ENCODE peak calls at places on chromosomes 1 and 21, in six cellular contexts. P is GM23338, H is astrocyte of the spinal cord, U is body of pancreas, S is lower lobe of right lung, I is fibroblast of mammary gland. G is an unnamed sample.

GRCh38 chr21:43300496-43301423 is 126.2 kb downstream of the SIK1 start:
- DNase-seq in P (no peak), H (no peak), U (no peak), S (peak; percentile 38), I (peak; percentile 33), G (no peak)

GRCh38 chr1:88946845-88947244 is 45.6 kb downstream of the KYAT3 start:
- DNase-seq in P (no peak), H (peak; percentile 68), U (no peak), S (no peak), I (peak; percentile 62), G (no peak)

GRCh38 chr1:90114521-90115141 is 119.7 kb downstream of the ZNF326 start:
- DNase-seq in P (peak; percentile 83), H (peak; percentile 59), U (no peak), S (no peak), I (peak; percentile 59), G (no peak)

GRCh38 chr1:1569341-1569740 is 5.3 kb downstream of the SSU72 start:
- DNase-seq in P (no peak), H (no peak), U (no peak), S (no peak), I (no peak), G (no peak)

GRCh38 chr21:41678016-41678935 is 88.6 kb downstream of the RIPK4 start:
- DNase-seq in P (peak; percentile 44), H (peak; percentile 59), U (peak; percentile 88), S (peak; percentile 67), I (no peak), G (no peak)

GRCh38 chr1:66274634-66275033 is 259.3 kb upstream of the SGIP1 start:
- DNase-seq in P (no peak), H (peak; percentile 55), U (no peak), S (no peak), I (peak; percentile 75), G (no peak)

GRCh38 chr1:42848823-42849537 is 2.6 kb downstream of the ZNF691 start:
- DNase-seq in P (no peak), H (no peak), U (no peak), S (no peak), I (no peak), G (no peak)

GRCh38 chr1:31977361-31978131 is 36.1 kb upstream of the KHDRBS1 start:
- DNase-seq in P (peak; percentile 93), H (peak; percentile 20), U (no peak), S (no peak), I (peak; percentile 92), G (no peak)

GRCh38 chr1:162007485-162007884 is 16.2 kb downstream of the OLFML2B start:
- DNase-seq in P (peak; percentile 49), H (no peak), U (no peak), S (no peak), I (no peak), G (no peak)

GRCh38 chr1:53665996-53666395 is 73.0 kb downstream of the GLIS1 start:
- DNase-seq in P (no peak), H (no peak), U (no peak), S (no peak), I (no peak), G (no peak)

GRCh38 chr1:52662645-52663313 is 29.8 kb downstream of the SHISAL2A start:
- DNase-seq in P (peak; percentile 88), H (peak; percentile 27), U (peak; percentile 17), S (no peak), I (peak; percentile 35), G (peak; percentile 45)

GRCh38 chr1:158146165-158146564 is 34.5 kb upstream of the CD1D start:
- DNase-seq in P (no peak), H (peak; percentile 12), U (no peak), S (no peak), I (peak; percentile 69), G (no peak)

GRCh38 chr1:117565745-117566455 is 39.9 kb upstream of the TENT5C start:
- DNase-seq in P (no peak), H (no peak), U (peak; percentile 54), S (no peak), I (no peak), G (peak; percentile 36)

GRCh38 chr1:198672124-198672523 is 33.3 kb downstream of the PTPRC start:
- DNase-seq in P (no peak), H (no peak), U (no peak), S (no peak), I (no peak), G (no peak)

GRCh38 chr1:187568067-187568466 is 739.3 kb downstream of the PLA2G4A start:
- DNase-seq in P (no peak), H (no peak), U (no peak), S (no peak), I (no peak), G (no peak)

GRCh38 chr1:225460021-225460736 is 32.3 kb upstream of the LBR start:
- DNase-seq in P (peak; percentile 24), H (no peak), U (peak; percentile 5), S (no peak), I (no peak), G (no peak)

GRCh38 chr1:24381256-24381655 is 32.3 kb downstream of the STPG1 start:
- DNase-seq in P (no peak), H (no peak), U (no peak), S (no peak), I (no peak), G (no peak)

GRCh38 chr21:42236014-42236413 is 17.1 kb downstream of the ABCG1 start:
- DNase-seq in P (no peak), H (no peak), U (peak; percentile 62), S (no peak), I (no peak), G (no peak)

GRCh38 chr1:66270122-66270812 is 263.7 kb upstream of the SGIP1 start:
- DNase-seq in P (no peak), H (no peak), U (no peak), S (no peak), I (peak; percentile 79), G (no peak)

GRCh38 chr1:58762806-58763205 is 21.0 kb downstream of the JUN start:
- DNase-seq in P (no peak), H (peak; percentile 81), U (no peak), S (no peak), I (peak; percentile 75), G (no peak)

GRCh38 chr1:54465351-54465811 is 59.2 kb upstream of the SSBP3 start:
- DNase-seq in P (no peak), H (no peak), U (no peak), S (no peak), I (no peak), G (no peak)

GRCh38 chr1:38114231-38114630 is 67.6 kb upstream of the POU3F1 start:
- DNase-seq in P (no peak), H (no peak), U (peak; percentile 51), S (no peak), I (peak; percentile 11), G (no peak)

GRCh38 chr1:12714710-12715500 is 1.0 kb upstream of the AADACL3 start:
- DNase-seq in P (no peak), H (no peak), U (no peak), S (no peak), I (no peak), G (no peak)

GRCh38 chr1:92439291-92439690 is 47.4 kb downstream of the GFI1 start:
- DNase-seq in P (no peak), H (no peak), U (no peak), S (no peak), I (no peak), G (no peak)

GRCh38 chr1:9291914-9292360 is 757 bp upstream of the SPSB1 start:
- DNase-seq in P (peak; percentile 58), H (peak; percentile 70), U (peak; percentile 82), S (no peak), I (peak; percentile 81), G (peak; percentile 57)

GRCh38 chr1:109621402-109622101 is 1.9 kb downstream of the AMPD2 start:
- DNase-seq in P (no peak), H (no peak), U (no peak), S (no peak), I (peak; percentile 40), G (no peak)

GRCh38 chr1:25072461-25072860 is 142.4 kb upstream of the RUNX3 start:
- DNase-seq in P (no peak), H (no peak), U (no peak), S (peak; percentile 11), I (no peak), G (no peak)

GRCh38 chr1:192573499-192573898 is 2.1 kb upstream of the RGS1 start:
- DNase-seq in P (peak; percentile 16), H (peak; percentile 62), U (no peak), S (no peak), I (peak; percentile 75), G (no peak)
- TF ChIP-seq CTCF in P (no peak), H (no peak), U (no peak), S (no peak), I (no peak), G (no peak)

GRCh38 chr1:197066719-197067456 is at the start of gene F13B:
- DNase-seq in P (peak; percentile 11), H (no peak), U (no peak), S (no peak), I (peak; percentile 26), G (no peak)

GRCh38 chr1:197066277-197066676 is 783 bp downstream of the F13B start:
- DNase-seq in P (no peak), H (no peak), U (no peak), S (no peak), I (no peak), G (no peak)

GRCh38 chr1:197065549-197065948 is 1.5 kb downstream of the F13B start:
- DNase-seq in P (no peak), H (peak; percentile 20), U (no peak), S (no peak), I (peak; percentile 33), G (no peak)

GRCh38 chr1:197062692-197063091 is 4.4 kb downstream of the F13B start:
- DNase-seq in P (no peak), H (no peak), U (no peak), S (no peak), I (no peak), G (no peak)

GRCh38 chr1:197063212-197063611 is 3.8 kb downstream of the F13B start:
- DNase-seq in P (peak; percentile 14), H (no peak), U (no peak), S (no peak), I (no peak), G (no peak)
- TF ChIP-seq CTCF in P (no peak), H (no peak), U (no peak), S (no peak), I (no peak), G (no peak)

GRCh38 chr1:167105841-167106461 is 12.1 kb downstream of the STYXL2 start:
- DNase-seq in P (peak; percentile 54), H (no peak), U (no peak), S (no peak), I (no peak), G (no peak)
- TF ChIP-seq CTCF in P (peak; percentile 30), H (no peak), U (no peak), S (no peak), I (no peak), G (no peak)

GRCh38 chr1:28761189-28761588 is 24.4 kb downstream of the YTHDF2 start:
- DNase-seq in P (peak; percentile 38), H (no peak), U (no peak), S (no peak), I (no peak), G (no peak)

GRCh38 chr1:28755701-28756100 is 19.0 kb downstream of the YTHDF2 start:
- DNase-seq in P (no peak), H (no peak), U (no peak), S (no peak), I (no peak), G (no peak)

GRCh38 chr1:28759257-28759656 is 22.5 kb downstream of the YTHDF2 start:
- DNase-seq in P (no peak), H (no peak), U (no peak), S (no peak), I (no peak), G (no peak)

GRCh38 chr1:28758420-28758819 is 21.7 kb downstream of the YTHDF2 start:
- DNase-seq in P (no peak), H (no peak), U (no peak), S (no peak), I (no peak), G (no peak)

GRCh38 chr1:28756846-28757245 is 20.1 kb downstream of the YTHDF2 start:
- DNase-seq in P (peak; percentile 70), H (no peak), U (no peak), S (no peak), I (no peak), G (no peak)
- TF ChIP-seq CTCF in P (peak; percentile 49), H (peak; percentile 15), U (no peak), S (peak; percentile 32), I (peak; percentile 5), G (no peak)